ENCODE peak calls at places on chromosomes 7 and 10, in five cellular contexts. R is CD14-positive monocyte, P is body of pancreas, T is fibroblast of lung, Q is IMR-90. C is an unnamed sample.

GRCh38 chr10:33955676-33956075 is 621.2 kb upstream of the NRP1 start:
- DNase-seq in R (no peak), P (no peak), T (peak), Q (peak), C (peak)

GRCh38 chr7:50640256-50640655 is 75.1 kb upstream of the DDC start:
- DNase-seq in R (no peak), P (no peak), T (no peak), Q (no peak), C (no peak)

GRCh38 chr7:28509256-28510021 is 97.1 kb downstream of the CREB5 start:
- DNase-seq in R (no peak), P (peak), T (no peak), Q (no peak), C (peak)

GRCh38 chr7:33705333-33705833 is 200.0 kb upstream of the BMPER start:
- DNase-seq in R (no peak), P (no peak), T (no peak), Q (no peak), C (no peak)

GRCh38 chr7:44292876-44293560 is 32.4 kb downstream of the CAMK2B start:
- DNase-seq in R (no peak), P (no peak), T (no peak), Q (no peak), C (no peak)

GRCh38 chr7:101243786-101244384 is 996 bp downstream of the FIS1 start:
- DNase-seq in R (no peak), P (peak), T (peak), Q (no peak), C (peak)

GRCh38 chr7:122675011-122675410 is 23.9 kb downstream of the RNF133 start:
- DNase-seq in R (no peak), P (no peak), T (no peak), Q (no peak), C (peak)

GRCh38 chr7:133730360-133730759 is 396.8 kb upstream of the LRGUK start:
- DNase-seq in R (no peak), P (no peak), T (peak), Q (peak), C (peak)

GRCh38 chr7:108839091-108839490 is 269.4 kb downstream of the DNAJB9 start:
- DNase-seq in R (no peak), P (no peak), T (peak), Q (no peak), C (peak)

GRCh38 chr7:24702674-24703235 is 54.5 kb downstream of the GSDME start:
- DNase-seq in R (no peak), P (no peak), T (no peak), Q (peak), C (peak)

GRCh38 chr7:26399309-26399610 is 107.6 kb downstream of the SNX10 start:
- DNase-seq in R (no peak), P (peak), T (peak), Q (peak), C (peak)

GRCh38 chr7:33904680-33905388 is 505 bp upstream of the BMPER start:
- DNase-seq in R (no peak), P (no peak), T (peak), Q (peak), C (peak)

GRCh38 chr7:31373337-31374289 is 33.1 kb upstream of the NEUROD6 start:
- DNase-seq in R (no peak), P (peak), T (peak), Q (peak), C (peak)

GRCh38 chr7:108002726-108003590 is at the start of gene LAMB1:
- DNase-seq in R (no peak), P (peak), T (peak), Q (peak), C (peak)

GRCh38 chr7:137475966-137476365 is 132.4 kb upstream of the PTN start:
- DNase-seq in R (no peak), P (no peak), T (no peak), Q (no peak), C (peak)

GRCh38 chr7:149010451-149010850 is 17.9 kb downstream of the PDIA4 start:
- DNase-seq in R (no peak), P (no peak), T (no peak), Q (no peak), C (no peak)

GRCh38 chr7:2982831-2983230 is 60.8 kb downstream of the CARD11 start:
- DNase-seq in R (no peak), P (peak), T (no peak), Q (no peak), C (no peak)

GRCh38 chr10:131387018-131387529 is 75.6 kb upstream of the TCERG1L start:
- DNase-seq in R (no peak), P (no peak), T (no peak), Q (no peak), C (no peak)

GRCh38 chr10:47374611-47375536 is 9.2 kb downstream of the ZNF488 start:
- DNase-seq in R (no peak), P (no peak), T (peak), Q (peak), C (peak)

GRCh38 chr7:115707236-115707635 is 323.3 kb downstream of the TFEC start:
- DNase-seq in R (no peak), P (peak), T (peak), Q (peak), C (peak)

GRCh38 chr10:89518108-89518507 is 17.3 kb downstream of the SLC16A12 start:
- DNase-seq in R (no peak), P (peak), T (no peak), Q (no peak), C (no peak)

GRCh38 chr10:24721254-24722106 is 2.2 kb downstream of the ARHGAP21 start:
- DNase-seq in R (no peak), P (peak), T (no peak), Q (peak), C (no peak)

GRCh38 chr10:112811741-112812551 is 138.1 kb upstream of the TCF7L2 start:
- DNase-seq in R (no peak), P (peak), T (peak), Q (peak), C (peak)

GRCh38 chr10:21518629-21519321 is 6.7 kb downstream of the SKIDA1 start:
- DNase-seq in R (no peak), P (peak), T (no peak), Q (peak), C (no peak)

GRCh38 chr7:105688617-105689016 is 107.3 kb upstream of the EFCAB10 start:
- DNase-seq in R (no peak), P (no peak), T (no peak), Q (no peak), C (no peak)

GRCh38 chr7:93799750-93800357 is 90.7 kb downstream of the TFPI2 start:
- DNase-seq in R (no peak), P (no peak), T (peak), Q (peak), C (peak)

GRCh38 chr7:149529136-149529718 is 31.6 kb upstream of the ZNF746 start:
- DNase-seq in R (no peak), P (no peak), T (peak), Q (peak), C (peak)

GRCh38 chr10:29784175-29784773 is 149.5 kb upstream of the SVIL start:
- DNase-seq in R (no peak), P (peak), T (peak), Q (peak), C (peak)

DNA sequence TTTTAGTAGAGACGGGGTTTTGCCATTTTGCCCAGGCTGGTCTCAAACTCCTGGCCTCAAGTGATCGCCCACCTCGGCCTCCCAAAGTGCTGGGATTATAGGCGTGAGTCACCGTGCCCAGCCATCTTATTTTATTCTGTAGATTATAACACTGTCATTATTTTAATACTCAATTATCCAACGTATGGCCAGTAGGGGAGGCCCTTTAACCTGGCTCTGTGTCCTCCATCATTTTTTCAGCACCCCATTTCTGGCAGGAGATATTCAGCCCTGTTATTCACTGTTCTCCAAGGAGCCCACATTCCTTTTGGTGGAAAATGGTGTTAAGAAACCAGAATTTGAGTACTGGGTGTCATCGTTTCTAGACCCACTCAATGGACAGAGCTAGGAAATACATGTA is 31.5 kb downstream of the PDSS1 start:
- DNase-seq in R (no peak), P (no peak), T (no peak), Q (no peak), C (no peak)
- TF ChIP-seq CTCF in R (no peak), P (no peak), T (no peak), Q (peak), C (no peak)

GRCh38 chr7:98280791-98281756 is at the start of gene BRI3:
- DNase-seq in R (peak), P (peak), T (peak), Q (peak), C (peak)
- TF ChIP-seq CTCF in R (peak), P (no peak), T (no peak), Q (no peak), C (no peak)

DNA sequence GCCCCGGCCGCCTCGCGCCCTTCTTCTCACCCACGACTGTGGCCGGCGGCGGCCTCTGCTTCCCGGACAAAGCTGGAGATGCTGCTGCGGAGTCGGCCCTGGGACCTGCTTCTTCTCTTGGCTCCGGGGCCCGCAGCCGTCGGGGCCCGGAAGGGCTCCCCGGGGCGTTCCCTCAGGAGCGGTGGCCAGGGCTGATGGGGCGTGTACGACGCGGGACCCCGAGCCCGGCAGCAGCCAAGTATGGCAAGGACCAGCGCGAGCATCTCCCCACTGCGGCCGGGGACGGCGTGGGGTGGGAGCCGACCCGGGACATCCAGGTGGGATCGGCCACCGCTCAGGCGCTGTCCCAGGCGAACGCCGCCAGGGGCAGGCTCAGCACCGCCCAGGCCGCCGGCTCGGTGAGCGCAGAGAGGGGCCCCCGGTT is 27.6 kb upstream of the BMS1 start:
- DNase-seq in R (no peak), P (no peak), T (no peak), Q (no peak), C (no peak)
- TF ChIP-seq CTCF in R (no peak), P (peak), T (no peak), Q (no peak), C (no peak)

GRCh38 chr7:158353606-158354570 is 233.7 kb downstream of the PTPRN2 start:
- DNase-seq in R (no peak), P (no peak), T (no peak), Q (no peak), C (peak)

GRCh38 chr7:158354861-158355260 is 232.8 kb downstream of the PTPRN2 start:
- DNase-seq in R (no peak), P (no peak), T (no peak), Q (no peak), C (no peak)

GRCh38 chr7:158356454-158356853 is 231.2 kb downstream of the PTPRN2 start:
- DNase-seq in R (no peak), P (no peak), T (no peak), Q (no peak), C (no peak)

GRCh38 chr7:158357106-158357897 is 230.3 kb downstream of the PTPRN2 start:
- DNase-seq in R (no peak), P (no peak), T (no peak), Q (no peak), C (no peak)

DNA sequence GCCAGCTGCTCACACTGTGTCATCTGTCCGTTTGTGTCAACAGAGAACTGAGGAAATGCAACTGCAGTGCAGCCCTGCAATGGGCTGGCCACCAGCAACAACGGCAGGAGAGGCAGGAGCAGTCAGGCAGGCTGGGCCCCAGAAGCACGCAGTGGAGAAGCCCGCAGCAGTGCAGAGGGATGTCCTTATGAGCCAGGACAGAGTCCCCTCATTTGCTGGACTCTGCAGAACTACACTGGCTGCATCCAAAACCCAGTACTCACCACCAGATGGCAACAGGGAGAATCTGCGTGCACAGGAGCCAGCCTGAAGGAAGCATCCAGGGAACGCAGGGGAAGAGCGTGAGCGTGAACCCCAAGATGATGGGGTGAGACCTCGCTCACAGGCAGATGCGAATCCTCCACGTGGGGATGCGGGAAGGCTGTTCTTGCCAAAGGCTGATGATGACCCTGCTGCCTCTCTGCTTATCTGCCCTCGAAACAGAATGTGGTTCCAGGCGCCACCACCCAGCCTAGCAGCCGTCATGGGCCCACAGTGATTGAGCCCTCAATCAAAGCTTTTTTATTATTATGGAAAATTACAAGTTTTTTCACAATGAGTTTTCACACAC is 232.1 kb downstream of the PTPRN2 start:
- DNase-seq in R (no peak), P (no peak), T (no peak), Q (no peak), C (no peak)
- TF ChIP-seq CTCF in R (no peak), P (no peak), T (no peak), Q (no peak), C (no peak)

GRCh38 chr7:47534322-47535032 is 47.4 kb downstream of the TNS3 start:
- DNase-seq in R (no peak), P (no peak), T (no peak), Q (no peak), C (no peak)
- TF ChIP-seq CTCF in R (no peak), P (no peak), T (no peak), Q (no peak), C (no peak)

GRCh38 chr7:131068604-131069021 is 259.1 kb upstream of the MKLN1 start:
- DNase-seq in R (no peak), P (no peak), T (peak), Q (peak), C (peak)
- TF ChIP-seq CTCF in R (no peak), P (no peak), T (peak), Q (peak), C (peak)

GRCh38 chr7:131506597-131506996 is 49.8 kb downstream of the PODXL start:
- DNase-seq in R (no peak), P (no peak), T (no peak), Q (no peak), C (no peak)
- TF ChIP-seq CTCF in R (no peak), P (no peak), T (no peak), Q (no peak), C (no peak)

GRCh38 chr10:11449761-11450160 is 161.7 kb downstream of the USP6NL start:
- DNase-seq in R (no peak), P (no peak), T (no peak), Q (no peak), C (no peak)
- TF ChIP-seq CTCF in R (no peak), P (no peak), T (no peak), Q (no peak), C (no peak)

GRCh38 chr10:98667081-98667480 is 220.3 kb upstream of the HPS1 start:
- DNase-seq in R (no peak), P (no peak), T (peak), Q (no peak), C (peak)

GRCh38 chr10:98659951-98660350 is 213.2 kb upstream of the HPS1 start:
- DNase-seq in R (no peak), P (no peak), T (no peak), Q (no peak), C (peak)

GRCh38 chr10:98664329-98665042 is 217.8 kb upstream of the HPS1 start:
- DNase-seq in R (no peak), P (peak), T (peak), Q (peak), C (peak)
- TF ChIP-seq CTCF in R (peak), P (peak), T (peak), Q (peak), C (peak)

DNA sequence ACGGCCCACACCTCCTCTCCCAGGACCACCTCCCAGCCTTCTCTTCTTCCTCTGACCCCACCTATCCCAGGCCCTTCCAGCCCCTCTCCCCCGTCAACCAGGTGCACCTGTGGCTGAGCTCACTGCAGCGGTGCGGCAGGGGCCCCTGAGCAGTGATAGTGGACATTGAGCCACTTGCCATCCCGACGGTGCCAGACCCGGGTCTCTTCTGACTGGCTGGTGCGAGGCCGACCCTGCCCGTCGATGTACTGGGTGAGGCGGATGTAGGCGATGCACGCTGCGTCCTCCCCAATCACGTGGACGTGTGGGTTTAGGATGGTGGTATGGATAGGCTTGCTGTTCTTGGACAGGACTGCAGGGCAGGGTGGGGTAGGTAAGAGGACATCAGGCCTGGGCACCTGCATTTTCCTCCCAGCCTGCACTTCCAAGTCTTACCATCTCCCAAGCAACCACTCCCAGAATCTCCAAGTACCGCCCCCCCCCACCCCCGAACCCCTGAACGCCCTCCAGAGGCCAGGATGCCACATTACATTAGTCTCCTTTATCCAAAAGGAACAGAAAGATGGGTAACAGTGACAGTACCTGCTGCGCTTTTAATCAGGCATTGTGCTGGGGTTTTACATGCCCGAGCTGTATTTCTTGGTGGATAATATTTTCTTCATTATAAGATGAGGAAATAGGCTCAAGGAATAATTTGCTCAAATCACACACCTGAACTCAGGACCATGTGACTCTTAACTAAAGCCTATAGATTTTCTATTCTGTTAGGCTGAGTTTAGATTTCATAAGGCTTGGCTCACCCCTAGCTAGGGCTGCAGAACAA is 3.7 kb upstream of the NDST2 start:
- DNase-seq in R (no peak), P (no peak), T (no peak), Q (no peak), C (peak)
- TF ChIP-seq CTCF in R (peak), P (no peak), T (peak), Q (peak), C (peak)